ENCODE peak calls at places on chromosomes 2 and 18, in six cellular contexts. One of them, this sample, is unnamed.

GRCh38 chr18:48441405-48441881 is 32.3 kb upstream of the ZBTB7C start:
- DNase-seq in colonic mucosa: no peak
- DNase-seq in adipocyte: no peak
- DNase-seq in HAP-1: no peak
- DNase-seq in naive thymus-derived CD4-positive, alpha-beta T cell: no peak
- DNase-seq in right cardiac atrium: peak; percentile 89
- DNase-seq in this sample: peak; percentile 52

GRCh38 chr2:205474746-205475145 is 207.6 kb upstream of the NRP2 start:
- DNase-seq in colonic mucosa: no peak
- DNase-seq in adipocyte: peak; percentile 71
- DNase-seq in HAP-1: no peak
- DNase-seq in naive thymus-derived CD4-positive, alpha-beta T cell: no peak
- DNase-seq in right cardiac atrium: no peak
- DNase-seq in this sample: no peak

GRCh38 chr2:151782378-151783132 is 45.7 kb downstream of the ARL5A start:
- DNase-seq in colonic mucosa: no peak
- DNase-seq in adipocyte: no peak
- DNase-seq in HAP-1: no peak
- DNase-seq in naive thymus-derived CD4-positive, alpha-beta T cell: no peak
- DNase-seq in right cardiac atrium: no peak
- DNase-seq in this sample: no peak

GRCh38 chr2:213562539-213563180 is 278.4 kb downstream of the SPAG16 start:
- DNase-seq in colonic mucosa: no peak
- DNase-seq in adipocyte: no peak
- DNase-seq in HAP-1: no peak
- DNase-seq in naive thymus-derived CD4-positive, alpha-beta T cell: no peak
- DNase-seq in right cardiac atrium: no peak
- DNase-seq in this sample: no peak

GRCh38 chr2:58762176-58762781 is 521.2 kb upstream of the FANCL start:
- DNase-seq in colonic mucosa: peak; percentile 19
- DNase-seq in adipocyte: peak; percentile 60
- DNase-seq in HAP-1: peak; percentile 79
- DNase-seq in naive thymus-derived CD4-positive, alpha-beta T cell: no peak
- DNase-seq in right cardiac atrium: peak; percentile 54
- DNase-seq in this sample: peak; percentile 14

GRCh38 chr18:46728219-46728930 is 28.5 kb downstream of the ST8SIA5 start:
- DNase-seq in colonic mucosa: no peak
- DNase-seq in adipocyte: no peak
- DNase-seq in HAP-1: no peak
- DNase-seq in naive thymus-derived CD4-positive, alpha-beta T cell: no peak
- DNase-seq in right cardiac atrium: no peak
- DNase-seq in this sample: no peak

GRCh38 chr2:217622205-217622621 is 380.6 kb downstream of the TNS1 start:
- DNase-seq in colonic mucosa: no peak
- DNase-seq in adipocyte: peak; percentile 57
- DNase-seq in HAP-1: peak; percentile 57
- DNase-seq in naive thymus-derived CD4-positive, alpha-beta T cell: no peak
- DNase-seq in right cardiac atrium: no peak
- DNase-seq in this sample: no peak

GRCh38 chr2:111209045-111209514 is 88.4 kb downstream of the BCL2L11 start:
- DNase-seq in colonic mucosa: no peak
- DNase-seq in adipocyte: peak; percentile 42
- DNase-seq in HAP-1: no peak
- DNase-seq in naive thymus-derived CD4-positive, alpha-beta T cell: no peak
- DNase-seq in right cardiac atrium: no peak
- DNase-seq in this sample: no peak

GRCh38 chr2:127356531-127356930 is 31.2 kb downstream of the MAP3K2 start:
- DNase-seq in colonic mucosa: no peak
- DNase-seq in adipocyte: peak; percentile 34
- DNase-seq in HAP-1: no peak
- DNase-seq in naive thymus-derived CD4-positive, alpha-beta T cell: no peak
- DNase-seq in right cardiac atrium: no peak
- DNase-seq in this sample: no peak

GRCh38 chr2:140586379-140586778 is 1544.4 kb downstream of the LRP1B start:
- DNase-seq in colonic mucosa: peak; percentile 28
- DNase-seq in adipocyte: no peak
- DNase-seq in HAP-1: peak; percentile 62
- DNase-seq in naive thymus-derived CD4-positive, alpha-beta T cell: no peak
- DNase-seq in right cardiac atrium: no peak
- DNase-seq in this sample: no peak

GRCh38 chr2:40450066-40450841 is 1.6 kb downstream of the SLC8A1 start:
- DNase-seq in colonic mucosa: no peak
- DNase-seq in adipocyte: peak; percentile 71
- DNase-seq in HAP-1: no peak
- DNase-seq in naive thymus-derived CD4-positive, alpha-beta T cell: no peak
- DNase-seq in right cardiac atrium: peak; percentile 75
- DNase-seq in this sample: peak; percentile 39

GRCh38 chr18:77099501-77100370 is 32.8 kb downstream of the MBP start:
- DNase-seq in colonic mucosa: no peak
- DNase-seq in adipocyte: no peak
- DNase-seq in HAP-1: no peak
- DNase-seq in naive thymus-derived CD4-positive, alpha-beta T cell: peak; percentile 28
- DNase-seq in right cardiac atrium: peak; percentile 73
- DNase-seq in this sample: no peak

GRCh38 chr2:180203972-180204371 is 196.9 kb upstream of the CWC22 start:
- DNase-seq in colonic mucosa: peak; percentile 20
- DNase-seq in adipocyte: peak; percentile 51
- DNase-seq in HAP-1: no peak
- DNase-seq in naive thymus-derived CD4-positive, alpha-beta T cell: no peak
- DNase-seq in right cardiac atrium: peak; percentile 63
- DNase-seq in this sample: no peak

GRCh38 chr2:239310401-239311061 is 90.3 kb downstream of the HDAC4 start:
- DNase-seq in colonic mucosa: no peak
- DNase-seq in adipocyte: no peak
- DNase-seq in HAP-1: no peak
- DNase-seq in naive thymus-derived CD4-positive, alpha-beta T cell: no peak
- DNase-seq in right cardiac atrium: peak; percentile 67
- DNase-seq in this sample: no peak

GRCh38 chr18:42446195-42446594 is 491.2 kb downstream of the PIK3C3 start:
- DNase-seq in colonic mucosa: no peak
- DNase-seq in adipocyte: peak; percentile 0
- DNase-seq in HAP-1: no peak
- DNase-seq in naive thymus-derived CD4-positive, alpha-beta T cell: no peak
- DNase-seq in right cardiac atrium: no peak
- DNase-seq in this sample: no peak

GRCh38 chr2:8719528-8719927 is 37.7 kb downstream of the ID2 start:
- DNase-seq in colonic mucosa: no peak
- DNase-seq in adipocyte: no peak
- DNase-seq in HAP-1: no peak
- DNase-seq in naive thymus-derived CD4-positive, alpha-beta T cell: no peak
- DNase-seq in right cardiac atrium: no peak
- DNase-seq in this sample: no peak

GRCh38 chr2:98487806-98488189 is 43.1 kb downstream of the INPP4A start:
- DNase-seq in colonic mucosa: peak; percentile 66
- DNase-seq in adipocyte: peak; percentile 30
- DNase-seq in HAP-1: peak; percentile 64
- DNase-seq in naive thymus-derived CD4-positive, alpha-beta T cell: peak; percentile 59
- DNase-seq in right cardiac atrium: peak; percentile 51
- DNase-seq in this sample: no peak

GRCh38 chr2:168691221-168691620 is 111.2 kb upstream of the NOSTRIN start:
- DNase-seq in colonic mucosa: no peak
- DNase-seq in adipocyte: no peak
- DNase-seq in HAP-1: no peak
- DNase-seq in naive thymus-derived CD4-positive, alpha-beta T cell: no peak
- DNase-seq in right cardiac atrium: no peak
- DNase-seq in this sample: no peak

GRCh38 chr2:404581-404980 is 116.7 kb upstream of the ALKAL2 start:
- DNase-seq in colonic mucosa: no peak
- DNase-seq in adipocyte: no peak
- DNase-seq in HAP-1: no peak
- DNase-seq in naive thymus-derived CD4-positive, alpha-beta T cell: no peak
- DNase-seq in right cardiac atrium: no peak
- DNase-seq in this sample: no peak

GRCh38 chr2:65386340-65386739 is 46.1 kb downstream of the SPRED2 start:
- DNase-seq in colonic mucosa: no peak
- DNase-seq in adipocyte: peak; percentile 57
- DNase-seq in HAP-1: no peak
- DNase-seq in naive thymus-derived CD4-positive, alpha-beta T cell: no peak
- DNase-seq in right cardiac atrium: no peak
- DNase-seq in this sample: no peak

GRCh38 chr2:236338495-236339184 is 74.4 kb upstream of the ASB18 start:
- DNase-seq in colonic mucosa: no peak
- DNase-seq in adipocyte: peak; percentile 5
- DNase-seq in HAP-1: no peak
- DNase-seq in naive thymus-derived CD4-positive, alpha-beta T cell: no peak
- DNase-seq in right cardiac atrium: peak; percentile 72
- DNase-seq in this sample: no peak

GRCh38 chr2:7118606-7119503 is 201.6 kb downstream of the RNF144A start:
- DNase-seq in colonic mucosa: no peak
- DNase-seq in adipocyte: peak; percentile 79
- DNase-seq in HAP-1: peak; percentile 37
- DNase-seq in naive thymus-derived CD4-positive, alpha-beta T cell: no peak
- DNase-seq in right cardiac atrium: peak; percentile 76
- DNase-seq in this sample: no peak

GRCh38 chr2:37550197-37550596 is 121.2 kb downstream of the CDC42EP3 start:
- DNase-seq in colonic mucosa: no peak
- DNase-seq in adipocyte: no peak
- DNase-seq in HAP-1: no peak
- DNase-seq in naive thymus-derived CD4-positive, alpha-beta T cell: no peak
- DNase-seq in right cardiac atrium: no peak
- DNase-seq in this sample: no peak

GRCh38 chr2:176095421-176095820 is 2.9 kb downstream of the HOXD13 start:
- DNase-seq in colonic mucosa: peak; percentile 9
- DNase-seq in adipocyte: no peak
- DNase-seq in HAP-1: no peak
- DNase-seq in naive thymus-derived CD4-positive, alpha-beta T cell: no peak
- DNase-seq in right cardiac atrium: no peak
- DNase-seq in this sample: no peak

GRCh38 chr2:85161626-85161960 is 28.4 kb downstream of the TCF7L1 start:
- DNase-seq in colonic mucosa: no peak
- DNase-seq in adipocyte: no peak
- DNase-seq in HAP-1: peak; percentile 27
- DNase-seq in naive thymus-derived CD4-positive, alpha-beta T cell: no peak
- DNase-seq in right cardiac atrium: peak; percentile 65
- DNase-seq in this sample: no peak

GRCh38 chr2:30231726-30232026 is 342 bp downstream of the LBH start:
- DNase-seq in colonic mucosa: no peak
- DNase-seq in adipocyte: no peak
- DNase-seq in HAP-1: no peak
- DNase-seq in naive thymus-derived CD4-positive, alpha-beta T cell: peak; percentile 83
- DNase-seq in right cardiac atrium: no peak
- DNase-seq in this sample: no peak

GRCh38 chr18:38301621-38302020 is 736.0 kb upstream of the CELF4 start:
- DNase-seq in colonic mucosa: no peak
- DNase-seq in adipocyte: no peak
- DNase-seq in HAP-1: no peak
- DNase-seq in naive thymus-derived CD4-positive, alpha-beta T cell: no peak
- DNase-seq in right cardiac atrium: no peak
- DNase-seq in this sample: no peak

GRCh38 chr2:219335373-219335786 is 2.8 kb upstream of the RESP18 start:
- DNase-seq in colonic mucosa: no peak
- DNase-seq in adipocyte: no peak
- DNase-seq in HAP-1: no peak
- DNase-seq in naive thymus-derived CD4-positive, alpha-beta T cell: no peak
- DNase-seq in right cardiac atrium: no peak
- DNase-seq in this sample: no peak
- H3K4me3 ChIP-seq in colonic mucosa: no peak overlapping the region
- H3K4me3 ChIP-seq in adipocyte: no peak overlapping the region
- H3K4me3 ChIP-seq in HAP-1: no peak overlapping the region
- H3K4me3 ChIP-seq in naive thymus-derived CD4-positive, alpha-beta T cell: no peak overlapping the region
- H3K4me3 ChIP-seq in right cardiac atrium: no peak overlapping the region
- H3K4me3 ChIP-seq in this sample: no peak overlapping the region

GRCh38 chr18:79899609-79900435 is 51.6 kb downstream of the SLC66A2 start:
- DNase-seq in colonic mucosa: no peak
- DNase-seq in adipocyte: no peak
- DNase-seq in HAP-1: no peak
- DNase-seq in naive thymus-derived CD4-positive, alpha-beta T cell: no peak
- DNase-seq in right cardiac atrium: no peak
- DNase-seq in this sample: no peak
- H3K9me3 ChIP-seq in colonic mucosa: no peaks in the 10 kb centered on the region
- H3K9me3 ChIP-seq in adipocyte: peaks cover 35% of the 10 kb centered on the region
- H3K9me3 ChIP-seq in HAP-1: no peaks in the 10 kb centered on the region
- H3K9me3 ChIP-seq in naive thymus-derived CD4-positive, alpha-beta T cell: peaks cover 13% of the 10 kb centered on the region
- H3K9me3 ChIP-seq in right cardiac atrium: no peaks in the 10 kb centered on the region
- H3K9me3 ChIP-seq in this sample: peaks cover 49% of the 10 kb centered on the region

DNA sequence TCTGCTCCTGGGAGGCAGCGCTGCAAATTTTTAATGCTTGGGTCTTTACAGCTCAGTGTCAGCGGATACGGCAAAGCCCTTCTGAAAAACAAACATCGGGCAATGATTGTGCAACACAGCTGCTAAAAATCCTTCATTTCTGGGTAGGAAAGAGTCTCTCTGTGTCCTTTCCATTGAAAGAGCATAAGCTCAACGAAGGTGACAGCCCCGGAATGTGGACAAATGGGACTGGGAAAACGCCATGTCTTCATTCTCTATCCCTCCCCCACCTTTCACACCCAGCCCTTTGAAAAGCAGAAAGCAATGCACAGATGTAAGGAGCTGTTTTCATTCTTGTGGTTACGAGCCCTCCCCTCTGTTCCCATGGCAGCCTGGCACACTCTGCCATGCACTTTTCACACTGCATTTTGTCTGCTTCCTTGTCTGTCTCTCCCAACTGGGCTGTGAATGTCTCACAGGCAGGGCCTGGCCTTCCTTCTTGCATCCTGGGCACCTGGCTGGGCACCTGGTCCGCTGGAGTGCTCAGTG is 16.1 kb downstream of the TMEM177 start:
- DNase-seq in colonic mucosa: no peak
- DNase-seq in adipocyte: peak; percentile 70
- DNase-seq in HAP-1: no peak
- DNase-seq in naive thymus-derived CD4-positive, alpha-beta T cell: peak; percentile 76
- DNase-seq in right cardiac atrium: no peak
- DNase-seq in this sample: no peak
- H3K4me3 ChIP-seq in colonic mucosa: no peak overlapping the region
- H3K4me3 ChIP-seq in adipocyte: peak overlapping the region; percentile 39
- H3K4me3 ChIP-seq in HAP-1: no peak overlapping the region
- H3K4me3 ChIP-seq in naive thymus-derived CD4-positive, alpha-beta T cell: peak overlapping the region; percentile 53
- H3K4me3 ChIP-seq in right cardiac atrium: no peak overlapping the region
- H3K4me3 ChIP-seq in this sample: no peak overlapping the region

GRCh38 chr2:22826658-22827165 is 558.3 kb upstream of the KLHL29 start:
- DNase-seq in colonic mucosa: no peak
- DNase-seq in adipocyte: no peak
- DNase-seq in HAP-1: no peak
- DNase-seq in naive thymus-derived CD4-positive, alpha-beta T cell: no peak
- DNase-seq in right cardiac atrium: no peak
- DNase-seq in this sample: no peak
- H3K9me3 ChIP-seq in colonic mucosa: no peaks in the 10 kb centered on the region
- H3K9me3 ChIP-seq in adipocyte: no peaks in the 10 kb centered on the region
- H3K9me3 ChIP-seq in HAP-1: no peaks in the 10 kb centered on the region
- H3K9me3 ChIP-seq in naive thymus-derived CD4-positive, alpha-beta T cell: no peaks in the 10 kb centered on the region
- H3K9me3 ChIP-seq in right cardiac atrium: no peaks in the 10 kb centered on the region
- H3K9me3 ChIP-seq in this sample: no peaks in the 10 kb centered on the region

GRCh38 chr2:118849226-118850170 is 2.0 kb upstream of the EN1 start:
- DNase-seq in colonic mucosa: no peak
- DNase-seq in adipocyte: no peak
- DNase-seq in HAP-1: no peak
- DNase-seq in naive thymus-derived CD4-positive, alpha-beta T cell: no peak
- DNase-seq in right cardiac atrium: no peak
- DNase-seq in this sample: no peak

GRCh38 chr2:118846667-118847446 is 591 bp downstream of the EN1 start:
- DNase-seq in colonic mucosa: no peak
- DNase-seq in adipocyte: peak; percentile 29
- DNase-seq in HAP-1: peak; percentile 57
- DNase-seq in naive thymus-derived CD4-positive, alpha-beta T cell: no peak
- DNase-seq in right cardiac atrium: no peak
- DNase-seq in this sample: no peak

GRCh38 chr2:118850171-118850900 is 2.9 kb upstream of the EN1 start:
- DNase-seq in colonic mucosa: no peak
- DNase-seq in adipocyte: no peak
- DNase-seq in HAP-1: no peak
- DNase-seq in naive thymus-derived CD4-positive, alpha-beta T cell: no peak
- DNase-seq in right cardiac atrium: no peak
- DNase-seq in this sample: no peak

GRCh38 chr2:118847447-118848172 is at the start of gene EN1:
- DNase-seq in colonic mucosa: no peak
- DNase-seq in adipocyte: peak; percentile 34
- DNase-seq in HAP-1: no peak
- DNase-seq in naive thymus-derived CD4-positive, alpha-beta T cell: no peak
- DNase-seq in right cardiac atrium: no peak
- DNase-seq in this sample: no peak

GRCh38 chr2:118848381-118849225 is 1.2 kb upstream of the EN1 start:
- DNase-seq in colonic mucosa: no peak
- DNase-seq in adipocyte: no peak
- DNase-seq in HAP-1: no peak
- DNase-seq in naive thymus-derived CD4-positive, alpha-beta T cell: no peak
- DNase-seq in right cardiac atrium: no peak
- DNase-seq in this sample: no peak
- H3K4me3 ChIP-seq in colonic mucosa: no peak overlapping the region
- H3K4me3 ChIP-seq in adipocyte: peak overlapping the region; percentile 86
- H3K4me3 ChIP-seq in HAP-1: no peak overlapping the region
- H3K4me3 ChIP-seq in naive thymus-derived CD4-positive, alpha-beta T cell: no peak overlapping the region
- H3K4me3 ChIP-seq in right cardiac atrium: no peak overlapping the region
- H3K4me3 ChIP-seq in this sample: peak overlapping the region; percentile 50

This sample was measured in left ventricle myocardium inferior.